ENCODE peak calls at places on chromosomes 4 and X, in six cellular contexts. Q is Right ventricle myocardium superior; R is cardiac muscle cell; H is H9; T is activated CD4-positive, alpha-beta T cell treated with anti-CD3 and anti-CD28 coated beads for 36 hours; X is endothelial cell. W is an unnamed sample.

GRCh38 chrX:38138157-38138556 is 82.5 kb downstream of the SRPX start:
- DNase-seq in Q (no peak), R (no peak), H (no peak), T (no peak), X (no peak), W (no peak)

GRCh38 chrX:41621236-41621651 is 67.5 kb upstream of the GPR34 start:
- DNase-seq in Q (no peak), R (peak), H (peak), T (no peak), X (no peak), W (no peak)

GRCh38 chr4:17309567-17310268 is 202.2 kb downstream of the QDPR start:
- DNase-seq in Q (no peak), R (no peak), H (no peak), T (no peak), X (no peak), W (no peak)

GRCh38 chrX:118566359-118566758 is 70.7 kb downstream of the DOCK11 start:
- DNase-seq in Q (no peak), R (peak), H (no peak), T (no peak), X (no peak), W (no peak)

GRCh38 chr4:4990857-4991540 is 28.3 kb downstream of the CYTL1 start:
- DNase-seq in Q (peak), R (peak), H (no peak), T (no peak), X (no peak), W (peak)

GRCh38 chr4:112515278-112516075 is 503 bp downstream of the NEUROG2 start:
- DNase-seq in Q (peak), R (peak), H (peak), T (peak), X (peak), W (peak)

GRCh38 chr4:119105605-119106004 is 30.0 kb upstream of the MYOZ2 start:
- DNase-seq in Q (no peak), R (peak), H (no peak), T (no peak), X (no peak), W (no peak)

GRCh38 chr4:24578364-24578763 is 6.0 kb downstream of the DHX15 start:
- DNase-seq in Q (no peak), R (no peak), H (no peak), T (no peak), X (no peak), W (no peak)

GRCh38 chrX:7147978-7148824 is at the start of gene PUDP:
- DNase-seq in Q (peak), R (peak), H (peak), T (peak), X (peak), W (peak)

GRCh38 chrX:10089378-10089795 is 67.4 kb upstream of the CLCN4 start:
- DNase-seq in Q (no peak), R (peak), H (no peak), T (no peak), X (no peak), W (no peak)

GRCh38 chr4:11602606-11603355 is 174.1 kb upstream of the HS3ST1 start:
- DNase-seq in Q (no peak), R (no peak), H (no peak), T (no peak), X (no peak), W (no peak)

GRCh38 chr4:14379148-14379547 is 623.1 kb upstream of the CPEB2 start:
- DNase-seq in Q (no peak), R (no peak), H (no peak), T (no peak), X (no peak), W (no peak)

W was measured in left cardiac atrium.